ENCODE peak calls at places on chromosomes 6 and 20, in nine cellular contexts. One of them, this sample, is unnamed.

GRCh38 chr6:16698988-16699868 is 62.0 kb downstream of the ATXN1 start:
- DNase-seq in NCI-H2171 treated with DMSO at 0.1 percent for 48 hours: no peak
- DNase-seq in lower leg skin: no peak
- DNase-seq in naive thymus-derived CD4-positive, alpha-beta T cell: no peak
- DNase-seq in fibroblast of pulmonary artery: peak; percentile 41
- DNase-seq in activated naive CD8-positive, alpha-beta T cell treated with anti-CD3 and anti-CD28 coated beads, Interleukin-2, amount 50 U/mL, for 16 hours: no peak
- DNase-seq in stimulated activated CD4-positive, alpha-beta T cell treated with anti-CD3 and anti-CD28 coated beads, Interleukin-15, amount 100 ng/mL, for 1 hour: no peak
- DNase-seq in mucosa of gallbladder: no peak
- DNase-seq in nucleus accumbens: no peak
- DNase-seq in this sample: no peak

GRCh38 chr6:92124126-92124525 is 1295.2 kb downstream of the EPHA7 start:
- DNase-seq in activated naive CD8-positive, alpha-beta T cell treated with anti-CD3 and anti-CD28 coated beads, Interleukin-2, amount 50 U/mL, for 16 hours: no peak
- DNase-seq in naive thymus-derived CD4-positive, alpha-beta T cell: no peak
- DNase-seq in nucleus accumbens: no peak
- DNase-seq in stimulated activated CD4-positive, alpha-beta T cell treated with anti-CD3 and anti-CD28 coated beads, Interleukin-15, amount 100 ng/mL, for 1 hour: no peak
- DNase-seq in mucosa of gallbladder: no peak
- DNase-seq in NCI-H2171 treated with DMSO at 0.1 percent for 48 hours: no peak
- DNase-seq in fibroblast of pulmonary artery: peak; percentile 1
- DNase-seq in lower leg skin: no peak
- DNase-seq in this sample: no peak

GRCh38 chr20:48632017-48632824 is 195.6 kb downstream of the PREX1 start:
- DNase-seq in NCI-H2171 treated with DMSO at 0.1 percent for 48 hours: no peak
- DNase-seq in fibroblast of pulmonary artery: no peak
- DNase-seq in nucleus accumbens: no peak
- DNase-seq in stimulated activated CD4-positive, alpha-beta T cell treated with anti-CD3 and anti-CD28 coated beads, Interleukin-15, amount 100 ng/mL, for 1 hour: no peak
- DNase-seq in mucosa of gallbladder: no peak
- DNase-seq in naive thymus-derived CD4-positive, alpha-beta T cell: no peak
- DNase-seq in activated naive CD8-positive, alpha-beta T cell treated with anti-CD3 and anti-CD28 coated beads, Interleukin-2, amount 50 U/mL, for 16 hours: no peak
- DNase-seq in lower leg skin: no peak
- DNase-seq in this sample: no peak

GRCh38 chr6:14844411-14844810 is 401.5 kb upstream of the JARID2 start:
- DNase-seq in mucosa of gallbladder: no peak
- DNase-seq in fibroblast of pulmonary artery: no peak
- DNase-seq in activated naive CD8-positive, alpha-beta T cell treated with anti-CD3 and anti-CD28 coated beads, Interleukin-2, amount 50 U/mL, for 16 hours: no peak
- DNase-seq in nucleus accumbens: no peak
- DNase-seq in naive thymus-derived CD4-positive, alpha-beta T cell: no peak
- DNase-seq in stimulated activated CD4-positive, alpha-beta T cell treated with anti-CD3 and anti-CD28 coated beads, Interleukin-15, amount 100 ng/mL, for 1 hour: no peak
- DNase-seq in lower leg skin: peak; percentile 67
- DNase-seq in NCI-H2171 treated with DMSO at 0.1 percent for 48 hours: no peak
- DNase-seq in this sample: no peak

GRCh38 chr20:10217517-10218410 is 866 bp upstream of the SNAP25 start:
- DNase-seq in nucleus accumbens: peak; percentile 67
- DNase-seq in stimulated activated CD4-positive, alpha-beta T cell treated with anti-CD3 and anti-CD28 coated beads, Interleukin-15, amount 100 ng/mL, for 1 hour: no peak
- DNase-seq in activated naive CD8-positive, alpha-beta T cell treated with anti-CD3 and anti-CD28 coated beads, Interleukin-2, amount 50 U/mL, for 16 hours: no peak
- DNase-seq in fibroblast of pulmonary artery: peak; percentile 90
- DNase-seq in lower leg skin: no peak
- DNase-seq in NCI-H2171 treated with DMSO at 0.1 percent for 48 hours: peak; percentile 73
- DNase-seq in naive thymus-derived CD4-positive, alpha-beta T cell: no peak
- DNase-seq in mucosa of gallbladder: peak; percentile 58
- DNase-seq in this sample: peak; percentile 85

GRCh38 chr6:121868191-121868590 is 432.7 kb downstream of the GJA1 start:
- DNase-seq in naive thymus-derived CD4-positive, alpha-beta T cell: no peak
- DNase-seq in fibroblast of pulmonary artery: peak; percentile 39
- DNase-seq in lower leg skin: no peak
- DNase-seq in stimulated activated CD4-positive, alpha-beta T cell treated with anti-CD3 and anti-CD28 coated beads, Interleukin-15, amount 100 ng/mL, for 1 hour: no peak
- DNase-seq in NCI-H2171 treated with DMSO at 0.1 percent for 48 hours: no peak
- DNase-seq in activated naive CD8-positive, alpha-beta T cell treated with anti-CD3 and anti-CD28 coated beads, Interleukin-2, amount 50 U/mL, for 16 hours: no peak
- DNase-seq in nucleus accumbens: no peak
- DNase-seq in mucosa of gallbladder: no peak
- DNase-seq in this sample: no peak

GRCh38 chr6:36765190-36765941 is 67.7 kb downstream of the RAB44 start:
- DNase-seq in activated naive CD8-positive, alpha-beta T cell treated with anti-CD3 and anti-CD28 coated beads, Interleukin-2, amount 50 U/mL, for 16 hours: no peak
- DNase-seq in stimulated activated CD4-positive, alpha-beta T cell treated with anti-CD3 and anti-CD28 coated beads, Interleukin-15, amount 100 ng/mL, for 1 hour: no peak
- DNase-seq in NCI-H2171 treated with DMSO at 0.1 percent for 48 hours: no peak
- DNase-seq in lower leg skin: no peak
- DNase-seq in mucosa of gallbladder: no peak
- DNase-seq in naive thymus-derived CD4-positive, alpha-beta T cell: no peak
- DNase-seq in nucleus accumbens: no peak
- DNase-seq in fibroblast of pulmonary artery: no peak
- DNase-seq in this sample: no peak

GRCh38 chr6:15421945-15422733 is 176.3 kb downstream of the JARID2 start:
- DNase-seq in naive thymus-derived CD4-positive, alpha-beta T cell: no peak
- DNase-seq in mucosa of gallbladder: no peak
- DNase-seq in stimulated activated CD4-positive, alpha-beta T cell treated with anti-CD3 and anti-CD28 coated beads, Interleukin-15, amount 100 ng/mL, for 1 hour: no peak
- DNase-seq in fibroblast of pulmonary artery: no peak
- DNase-seq in lower leg skin: no peak
- DNase-seq in nucleus accumbens: no peak
- DNase-seq in activated naive CD8-positive, alpha-beta T cell treated with anti-CD3 and anti-CD28 coated beads, Interleukin-2, amount 50 U/mL, for 16 hours: no peak
- DNase-seq in NCI-H2171 treated with DMSO at 0.1 percent for 48 hours: no peak
- DNase-seq in this sample: no peak

This sample was measured in endodermal cell.